ENCODE peak calls at places on chromosomes 3 and 15, in four cellular contexts. Q is uterus, G is GM23338, K is breast epithelium. X is an unnamed sample.

GRCh38 chr3:16207031-16207430 is 32.6 kb downstream of the GALNT15 start:
- DNase-seq in Q (no peak), G (no peak), K (no peak), X (no peak)

GRCh38 chr3:136042608-136043221 is 77.2 kb downstream of the PPP2R3A start:
- DNase-seq in Q (no peak), G (peak; percentile 86), K (no peak), X (no peak)

GRCh38 chr3:195916291-195916690 is 7.9 kb upstream of the TNK2 start:
- DNase-seq in Q (no peak), G (no peak), K (no peak), X (peak; percentile 61)

GRCh38 chr3:151630938-151631417 is 102.7 kb upstream of the AADACL2 start:
- DNase-seq in Q (no peak), G (no peak), K (no peak), X (no peak)

GRCh38 chr15:27956285-27956684 is 142.8 kb downstream of the OCA2 start:
- DNase-seq in Q (no peak), G (no peak), K (no peak), X (no peak)

GRCh38 chr3:108079043-108079442 is 11.8 kb downstream of the CD47 start:
- DNase-seq in Q (no peak), G (no peak), K (no peak), X (no peak)

GRCh38 chr3:62149962-62150361 is 223.4 kb downstream of the FEZF2 start:
- DNase-seq in Q (no peak), G (no peak), K (no peak), X (no peak)

GRCh38 chr15:95284933-95285401 is 1045.5 kb upstream of the NR2F2 start:
- DNase-seq in Q (no peak), G (peak; percentile 29), K (no peak), X (no peak)

GRCh38 chr15:80749589-80749988 is 29.6 kb upstream of the CEMIP start:
- DNase-seq in Q (no peak), G (no peak), K (no peak), X (no peak)

GRCh38 chr3:71575433-71575832 is 8.1 kb downstream of the FOXP1 start:
- DNase-seq in Q (no peak), G (no peak), K (no peak), X (no peak)

GRCh38 chr3:87509401-87509800 is 233.0 kb upstream of the POU1F1 start:
- DNase-seq in Q (no peak), G (peak; percentile 32), K (no peak), X (no peak)

GRCh38 chr3:114745322-114746240 is 401.5 kb downstream of the ZBTB20 start:
- DNase-seq in Q (peak; percentile 31), G (no peak), K (no peak), X (no peak)

GRCh38 chr3:195197764-195198423 is 73.1 kb downstream of the XXYLT1 start:
- DNase-seq in Q (peak; percentile 12), G (no peak), K (no peak), X (no peak)

GRCh38 chr3:16511561-16512434 is 1.7 kb downstream of the RFTN1 start:
- DNase-seq in Q (peak; percentile 63), G (peak; percentile 29), K (peak; percentile 30), X (peak; percentile 91)

GRCh38 chr3:45007091-45007490 is 19.0 kb upstream of the CLEC3B start:
- DNase-seq in Q (no peak), G (no peak), K (no peak), X (no peak)
- H3K27ac ChIP-seq in Q (no peak overlapping the region), G (no peak overlapping the region), K (no peak overlapping the region), X (no peak overlapping the region)

GRCh38 chr15:60563539-60564404 is 84.8 kb upstream of the ICE2 start:
- DNase-seq in Q (no peak), G (no peak), K (no peak), X (no peak)
- H3K4me1 ChIP-seq in Q (no peaks in the 10 kb centered on the region), G (peaks cover 23% of the 10 kb centered on the region), K (no peaks in the 10 kb centered on the region), X (no peaks in the 10 kb centered on the region)

GRCh38 chr3:32147935-32148334 is 41.5 kb downstream of the GPD1L start:
- DNase-seq in Q (no peak), G (peak; percentile 22), K (no peak), X (no peak)

GRCh38 chr3:32147509-32147908 is 41.1 kb downstream of the GPD1L start:
- DNase-seq in Q (no peak), G (no peak), K (no peak), X (no peak)

GRCh38 chr3:32143849-32144757 is 37.7 kb downstream of the GPD1L start:
- DNase-seq in Q (peak; percentile 57), G (peak; percentile 89), K (no peak), X (peak; percentile 72)

GRCh38 chr3:32148356-32148755 is 41.9 kb downstream of the GPD1L start:
- DNase-seq in Q (no peak), G (no peak), K (no peak), X (no peak)

GRCh38 chr3:32146669-32147315 is 40.4 kb downstream of the GPD1L start:
- DNase-seq in Q (no peak), G (no peak), K (no peak), X (no peak)
- H3K36me3 ChIP-seq in Q (no peaks in the 10 kb centered on the region), G (no peaks in the 10 kb centered on the region), K (no peaks in the 10 kb centered on the region), X (peaks cover 12% of the 10 kb centered on the region)

DNA sequence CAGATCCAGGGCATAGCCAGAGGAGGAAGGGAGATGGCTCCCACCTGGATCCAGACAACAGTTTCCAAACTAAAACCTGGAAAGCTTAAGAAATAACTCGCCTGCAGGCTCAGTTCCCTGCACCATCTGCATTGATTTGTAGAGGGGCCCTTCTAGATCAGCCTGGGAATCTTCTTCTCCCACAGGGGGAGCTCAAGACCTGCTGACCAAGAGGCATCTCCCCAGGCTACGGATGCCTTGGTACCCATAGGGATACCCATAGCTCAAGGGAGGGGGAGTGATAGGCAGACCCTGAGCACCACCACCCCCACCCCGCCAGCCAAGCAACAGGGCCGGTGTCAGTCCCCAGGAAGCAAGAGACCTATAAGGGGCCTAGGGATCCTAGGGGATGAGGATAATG is 28.0 kb upstream of the DCLK3 start:
- DNase-seq in Q (no peak), G (peak; percentile 86), K (no peak), X (no peak)
- H3K27ac ChIP-seq in Q (no peak overlapping the region), G (no peak overlapping the region), K (no peak overlapping the region), X (no peak overlapping the region)

GRCh38 chr3:45985532-45986302 is 9.9 kb downstream of the FYCO1 start:
- DNase-seq in Q (peak; percentile 66), G (no peak), K (no peak), X (no peak)
- H3K4me1 ChIP-seq in Q (peaks cover 46% of the 10 kb centered on the region), G (peaks cover 7% of the 10 kb centered on the region), K (peaks cover 16% of the 10 kb centered on the region), X (peaks cover 50% of the 10 kb centered on the region)

GRCh38 chr15:41915203-41915994 is 21.5 kb upstream of the SPTBN5 start:
- DNase-seq in Q (no peak), G (no peak), K (no peak), X (no peak)

GRCh38 chr15:41914406-41914805 is 20.6 kb upstream of the SPTBN5 start:
- DNase-seq in Q (no peak), G (no peak), K (no peak), X (no peak)

GRCh38 chr15:41908681-41909461 is 15.0 kb upstream of the SPTBN5 start:
- DNase-seq in Q (no peak), G (no peak), K (no peak), X (no peak)

GRCh38 chr15:41911691-41912345 is 18.0 kb upstream of the SPTBN5 start:
- DNase-seq in Q (no peak), G (no peak), K (no peak), X (no peak)

DNA sequence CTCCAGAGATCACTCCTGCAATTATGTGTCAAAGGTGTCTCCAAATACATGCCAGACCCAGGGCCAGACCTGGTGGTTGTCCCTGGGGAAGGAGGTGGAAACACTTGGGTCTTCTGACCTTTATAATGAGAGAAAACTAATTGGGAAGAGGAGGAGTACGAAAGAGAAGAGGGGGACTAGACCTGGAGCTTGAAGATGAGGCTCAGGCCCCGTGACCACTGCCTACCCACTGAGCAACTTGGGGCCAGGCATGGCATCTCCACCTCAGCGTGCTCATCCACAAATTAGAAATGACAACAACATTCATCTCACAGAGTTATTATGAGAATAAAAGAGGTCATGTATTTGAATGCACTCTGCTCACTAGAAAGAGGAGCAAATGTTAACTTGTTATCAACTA is 19.4 kb upstream of the SPTBN5 start:
- DNase-seq in Q (no peak), G (no peak), K (no peak), X (no peak)
- H3K36me3 ChIP-seq in Q (no peaks in the 10 kb centered on the region), G (peaks cover 10% of the 10 kb centered on the region), K (no peaks in the 10 kb centered on the region), X (peaks cover 34% of the 10 kb centered on the region)

GRCh38 chr3:155070932-155071387 is 9.2 kb upstream of the MME start:
- DNase-seq in Q (no peak), G (no peak), K (no peak), X (no peak)

GRCh38 chr3:155070316-155070715 is 9.8 kb upstream of the MME start:
- DNase-seq in Q (no peak), G (no peak), K (no peak), X (no peak)

GRCh38 chr3:155064920-155065319 is 15.2 kb upstream of the MME start:
- DNase-seq in Q (no peak), G (no peak), K (no peak), X (no peak)

GRCh38 chr3:155065537-155065936 is 14.6 kb upstream of the MME start:
- DNase-seq in Q (no peak), G (no peak), K (no peak), X (no peak)

DNA sequence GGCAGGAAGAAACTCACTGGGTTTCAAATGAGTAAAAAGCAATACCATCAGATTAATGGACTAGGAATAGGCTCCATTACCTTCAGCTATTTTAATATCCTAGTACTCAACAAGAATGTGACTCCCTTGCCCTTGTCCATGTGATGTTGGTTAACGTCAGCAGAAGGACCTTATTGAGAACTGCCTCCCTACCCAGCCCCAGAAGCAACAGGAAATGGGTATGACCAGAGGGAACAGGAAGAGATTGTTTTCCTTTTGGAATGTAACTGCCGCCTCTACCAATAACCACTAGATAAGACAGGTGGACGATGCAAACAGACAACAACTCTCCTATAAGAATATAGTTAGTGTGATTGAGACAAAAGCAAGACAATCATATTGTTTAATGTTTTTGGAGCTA is 10.4 kb upstream of the MME start:
- DNase-seq in Q (no peak), G (no peak), K (no peak), X (no peak)
- H3K27ac ChIP-seq in Q (no peak overlapping the region), G (no peak overlapping the region), K (no peak overlapping the region), X (no peak overlapping the region)